ENCODE peak calls at places on chromosomes 7 and 10, in five cellular contexts. One of them, this sample, is unnamed.

GRCh38 chr10:75062191-75062849 is 49.1 kb upstream of the SAMD8 start:
- ATAC-seq in upper lobe of right lung: peak
- ATAC-seq in lower lobe of right lung: no peak
- ATAC-seq in memory B cell: no peak
- ATAC-seq in activated CD8-positive, alpha-beta memory T cell treated with anti-CD3 and anti-CD28 coated beads, Interleukin-2, amount 10 ng/mL, durations not matched to agents 7 days and 5 days: no peak
- ATAC-seq in this sample: peak

GRCh38 chr10:48898426-48898825 is 41.2 kb downstream of the LRRC18 start:
- ATAC-seq in activated CD8-positive, alpha-beta memory T cell treated with anti-CD3 and anti-CD28 coated beads, Interleukin-2, amount 10 ng/mL, durations not matched to agents 7 days and 5 days: no peak
- ATAC-seq in memory B cell: no peak
- ATAC-seq in upper lobe of right lung: no peak
- ATAC-seq in lower lobe of right lung: no peak
- ATAC-seq in this sample: no peak

GRCh38 chr10:126425051-126425450 is 36.8 kb upstream of the ADAM12 start:
- ATAC-seq in activated CD8-positive, alpha-beta memory T cell treated with anti-CD3 and anti-CD28 coated beads, Interleukin-2, amount 10 ng/mL, durations not matched to agents 7 days and 5 days: no peak
- ATAC-seq in memory B cell: no peak
- ATAC-seq in upper lobe of right lung: no peak
- ATAC-seq in lower lobe of right lung: no peak
- ATAC-seq in this sample: no peak

GRCh38 chr7:4255336-4255735 is 426.8 kb upstream of the FOXK1 start:
- ATAC-seq in activated CD8-positive, alpha-beta memory T cell treated with anti-CD3 and anti-CD28 coated beads, Interleukin-2, amount 10 ng/mL, durations not matched to agents 7 days and 5 days: no peak
- ATAC-seq in upper lobe of right lung: no peak
- ATAC-seq in memory B cell: no peak
- ATAC-seq in lower lobe of right lung: no peak
- ATAC-seq in this sample: no peak

GRCh38 chr10:34360984-34361383 is 454.1 kb downstream of the PARD3 start:
- ATAC-seq in activated CD8-positive, alpha-beta memory T cell treated with anti-CD3 and anti-CD28 coated beads, Interleukin-2, amount 10 ng/mL, durations not matched to agents 7 days and 5 days: no peak
- ATAC-seq in memory B cell: no peak
- ATAC-seq in lower lobe of right lung: no peak
- ATAC-seq in upper lobe of right lung: peak
- ATAC-seq in this sample: no peak

GRCh38 chr7:111532625-111533024 is 29.7 kb downstream of the IMMP2L start:
- ATAC-seq in upper lobe of right lung: no peak
- ATAC-seq in lower lobe of right lung: no peak
- ATAC-seq in memory B cell: no peak
- ATAC-seq in activated CD8-positive, alpha-beta memory T cell treated with anti-CD3 and anti-CD28 coated beads, Interleukin-2, amount 10 ng/mL, durations not matched to agents 7 days and 5 days: no peak
- ATAC-seq in this sample: no peak

GRCh38 chr10:14570800-14571199 is 203.9 kb downstream of the FAM107B start:
- ATAC-seq in lower lobe of right lung: no peak
- ATAC-seq in upper lobe of right lung: no peak
- ATAC-seq in activated CD8-positive, alpha-beta memory T cell treated with anti-CD3 and anti-CD28 coated beads, Interleukin-2, amount 10 ng/mL, durations not matched to agents 7 days and 5 days: no peak
- ATAC-seq in memory B cell: no peak
- ATAC-seq in this sample: no peak

GRCh38 chr10:107144490-107144889 is 20.0 kb downstream of the SORCS1 start:
- ATAC-seq in lower lobe of right lung: no peak
- ATAC-seq in upper lobe of right lung: peak
- ATAC-seq in memory B cell: no peak
- ATAC-seq in activated CD8-positive, alpha-beta memory T cell treated with anti-CD3 and anti-CD28 coated beads, Interleukin-2, amount 10 ng/mL, durations not matched to agents 7 days and 5 days: no peak
- ATAC-seq in this sample: no peak

GRCh38 chr10:21217107-21217506 is 308.4 kb downstream of the SKIDA1 start:
- ATAC-seq in lower lobe of right lung: peak
- ATAC-seq in activated CD8-positive, alpha-beta memory T cell treated with anti-CD3 and anti-CD28 coated beads, Interleukin-2, amount 10 ng/mL, durations not matched to agents 7 days and 5 days: no peak
- ATAC-seq in memory B cell: no peak
- ATAC-seq in upper lobe of right lung: peak
- ATAC-seq in this sample: no peak

GRCh38 chr7:73556208-73557107 is 1.0 kb downstream of the BCL7B start:
- ATAC-seq in activated CD8-positive, alpha-beta memory T cell treated with anti-CD3 and anti-CD28 coated beads, Interleukin-2, amount 10 ng/mL, durations not matched to agents 7 days and 5 days: no peak
- ATAC-seq in upper lobe of right lung: no peak
- ATAC-seq in lower lobe of right lung: no peak
- ATAC-seq in memory B cell: no peak
- ATAC-seq in this sample: no peak

GRCh38 chr10:69662901-69663300 is 32.9 kb downstream of the FAM241B start:
- ATAC-seq in upper lobe of right lung: no peak
- ATAC-seq in lower lobe of right lung: no peak
- ATAC-seq in activated CD8-positive, alpha-beta memory T cell treated with anti-CD3 and anti-CD28 coated beads, Interleukin-2, amount 10 ng/mL, durations not matched to agents 7 days and 5 days: no peak
- ATAC-seq in memory B cell: no peak
- ATAC-seq in this sample: peak

GRCh38 chr10:132298038-132298935 is 9.5 kb downstream of the STK32C start:
- ATAC-seq in activated CD8-positive, alpha-beta memory T cell treated with anti-CD3 and anti-CD28 coated beads, Interleukin-2, amount 10 ng/mL, durations not matched to agents 7 days and 5 days: no peak
- ATAC-seq in memory B cell: no peak
- ATAC-seq in upper lobe of right lung: no peak
- ATAC-seq in lower lobe of right lung: no peak
- ATAC-seq in this sample: no peak

GRCh38 chr7:106666353-106666752 is 5.4 kb upstream of the CCDC71L start:
- ATAC-seq in lower lobe of right lung: no peak
- ATAC-seq in activated CD8-positive, alpha-beta memory T cell treated with anti-CD3 and anti-CD28 coated beads, Interleukin-2, amount 10 ng/mL, durations not matched to agents 7 days and 5 days: no peak
- ATAC-seq in upper lobe of right lung: no peak
- ATAC-seq in memory B cell: no peak
- ATAC-seq in this sample: no peak

GRCh38 chr7:120168066-120168465 is 104.9 kb upstream of the KCND2 start:
- ATAC-seq in lower lobe of right lung: no peak
- ATAC-seq in activated CD8-positive, alpha-beta memory T cell treated with anti-CD3 and anti-CD28 coated beads, Interleukin-2, amount 10 ng/mL, durations not matched to agents 7 days and 5 days: no peak
- ATAC-seq in upper lobe of right lung: no peak
- ATAC-seq in memory B cell: no peak
- ATAC-seq in this sample: no peak

GRCh38 chr7:158842486-158842885 is 13.2 kb upstream of the ESYT2 start:
- ATAC-seq in upper lobe of right lung: no peak
- ATAC-seq in memory B cell: no peak
- ATAC-seq in activated CD8-positive, alpha-beta memory T cell treated with anti-CD3 and anti-CD28 coated beads, Interleukin-2, amount 10 ng/mL, durations not matched to agents 7 days and 5 days: no peak
- ATAC-seq in lower lobe of right lung: no peak
- ATAC-seq in this sample: no peak

GRCh38 chr10:92291921-92292860 is 1.2 kb downstream of the MARCHF5 start:
- ATAC-seq in lower lobe of right lung: peak
- ATAC-seq in memory B cell: no peak
- ATAC-seq in upper lobe of right lung: no peak
- ATAC-seq in activated CD8-positive, alpha-beta memory T cell treated with anti-CD3 and anti-CD28 coated beads, Interleukin-2, amount 10 ng/mL, durations not matched to agents 7 days and 5 days: no peak
- ATAC-seq in this sample: no peak

GRCh38 chr7:4683884-4684565 is 1.9 kb downstream of the FOXK1 start:
- ATAC-seq in lower lobe of right lung: peak
- ATAC-seq in memory B cell: peak
- ATAC-seq in upper lobe of right lung: peak
- ATAC-seq in activated CD8-positive, alpha-beta memory T cell treated with anti-CD3 and anti-CD28 coated beads, Interleukin-2, amount 10 ng/mL, durations not matched to agents 7 days and 5 days: peak
- ATAC-seq in this sample: peak